ENCODE peak calls at places on chromosomes 16 and 17, in seven cellular contexts. One of them, this sample, is unnamed.

GRCh38 chr16:11431915-11432465 is 86.7 kb downstream of the RMI2 start:
- DNase-seq in fibroblast of mammary gland: peak
- DNase-seq in GM23248: peak
- DNase-seq in SK-N-SH: peak
- DNase-seq in Calu3: no peak
- DNase-seq in GM12865: no peak
- DNase-seq in stimulated activated CD4-positive, alpha-beta T cell treated with anti-CD3 and anti-CD28 coated beads, Interleukin-1b, Interleukin-23, amount 100 ng/mL, for 24 hours: no peak
- DNase-seq in this sample: no peak

GRCh38 chr17:8365143-8365542 is 11.4 kb downstream of the KRABD2 start:
- DNase-seq in fibroblast of mammary gland: peak
- DNase-seq in GM23248: peak
- DNase-seq in SK-N-SH: no peak
- DNase-seq in Calu3: no peak
- DNase-seq in GM12865: no peak
- DNase-seq in stimulated activated CD4-positive, alpha-beta T cell treated with anti-CD3 and anti-CD28 coated beads, Interleukin-1b, Interleukin-23, amount 100 ng/mL, for 24 hours: no peak
- DNase-seq in this sample: no peak

GRCh38 chr17:1487939-1488825 is 4.3 kb downstream of the MYO1C start:
- DNase-seq in fibroblast of mammary gland: peak
- DNase-seq in GM23248: peak
- DNase-seq in SK-N-SH: peak
- DNase-seq in Calu3: peak
- DNase-seq in GM12865: peak
- DNase-seq in stimulated activated CD4-positive, alpha-beta T cell treated with anti-CD3 and anti-CD28 coated beads, Interleukin-1b, Interleukin-23, amount 100 ng/mL, for 24 hours: no peak
- DNase-seq in this sample: no peak

GRCh38 chr17:64707077-64707591 is 45.0 kb upstream of the SMURF2 start:
- DNase-seq in fibroblast of mammary gland: peak
- DNase-seq in GM23248: peak
- DNase-seq in SK-N-SH: peak
- DNase-seq in Calu3: peak
- DNase-seq in GM12865: no peak
- DNase-seq in stimulated activated CD4-positive, alpha-beta T cell treated with anti-CD3 and anti-CD28 coated beads, Interleukin-1b, Interleukin-23, amount 100 ng/mL, for 24 hours: no peak
- DNase-seq in this sample: peak

GRCh38 chr17:14515015-14515414 is 214.1 kb downstream of the HS3ST3B1 start:
- DNase-seq in fibroblast of mammary gland: peak
- DNase-seq in GM23248: peak
- DNase-seq in SK-N-SH: no peak
- DNase-seq in Calu3: no peak
- DNase-seq in GM12865: no peak
- DNase-seq in stimulated activated CD4-positive, alpha-beta T cell treated with anti-CD3 and anti-CD28 coated beads, Interleukin-1b, Interleukin-23, amount 100 ng/mL, for 24 hours: no peak
- DNase-seq in this sample: no peak

GRCh38 chr16:56844056-56844455 is 21.0 kb upstream of the SLC12A3 start:
- DNase-seq in fibroblast of mammary gland: no peak
- DNase-seq in GM23248: no peak
- DNase-seq in SK-N-SH: no peak
- DNase-seq in Calu3: no peak
- DNase-seq in GM12865: no peak
- DNase-seq in stimulated activated CD4-positive, alpha-beta T cell treated with anti-CD3 and anti-CD28 coated beads, Interleukin-1b, Interleukin-23, amount 100 ng/mL, for 24 hours: no peak
- DNase-seq in this sample: no peak

GRCh38 chr17:12959441-12959840 is 58.4 kb downstream of the ELAC2 start:
- DNase-seq in fibroblast of mammary gland: peak
- DNase-seq in GM23248: peak
- DNase-seq in SK-N-SH: no peak
- DNase-seq in Calu3: no peak
- DNase-seq in GM12865: no peak
- DNase-seq in stimulated activated CD4-positive, alpha-beta T cell treated with anti-CD3 and anti-CD28 coated beads, Interleukin-1b, Interleukin-23, amount 100 ng/mL, for 24 hours: no peak
- DNase-seq in this sample: no peak

GRCh38 chr17:81648013-81648706 is 8.2 kb downstream of the PDE6G start:
- DNase-seq in fibroblast of mammary gland: no peak
- DNase-seq in GM23248: peak
- DNase-seq in SK-N-SH: peak
- DNase-seq in Calu3: no peak
- DNase-seq in GM12865: no peak
- DNase-seq in stimulated activated CD4-positive, alpha-beta T cell treated with anti-CD3 and anti-CD28 coated beads, Interleukin-1b, Interleukin-23, amount 100 ng/mL, for 24 hours: no peak
- DNase-seq in this sample: no peak

GRCh38 chr16:10172848-10173655 is 9.2 kb downstream of the GRIN2A start:
- DNase-seq in fibroblast of mammary gland: peak
- DNase-seq in GM23248: peak
- DNase-seq in SK-N-SH: no peak
- DNase-seq in Calu3: no peak
- DNase-seq in GM12865: peak
- DNase-seq in stimulated activated CD4-positive, alpha-beta T cell treated with anti-CD3 and anti-CD28 coated beads, Interleukin-1b, Interleukin-23, amount 100 ng/mL, for 24 hours: no peak
- DNase-seq in this sample: no peak

GRCh38 chr17:71615820-71616219 is 505.0 kb upstream of the SOX9 start:
- DNase-seq in fibroblast of mammary gland: no peak
- DNase-seq in GM23248: no peak
- DNase-seq in SK-N-SH: no peak
- DNase-seq in Calu3: no peak
- DNase-seq in GM12865: no peak
- DNase-seq in stimulated activated CD4-positive, alpha-beta T cell treated with anti-CD3 and anti-CD28 coated beads, Interleukin-1b, Interleukin-23, amount 100 ng/mL, for 24 hours: no peak
- DNase-seq in this sample: no peak

GRCh38 chr17:77212833-77213777 is 72.3 kb downstream of the SEC14L1 start:
- DNase-seq in fibroblast of mammary gland: no peak
- DNase-seq in GM23248: no peak
- DNase-seq in SK-N-SH: no peak
- DNase-seq in Calu3: no peak
- DNase-seq in GM12865: no peak
- DNase-seq in stimulated activated CD4-positive, alpha-beta T cell treated with anti-CD3 and anti-CD28 coated beads, Interleukin-1b, Interleukin-23, amount 100 ng/mL, for 24 hours: no peak
- DNase-seq in this sample: no peak

GRCh38 chr17:40474419-40475002 is 26.9 kb downstream of the TNS4 start:
- DNase-seq in fibroblast of mammary gland: no peak
- DNase-seq in GM23248: no peak
- DNase-seq in SK-N-SH: no peak
- DNase-seq in Calu3: no peak
- DNase-seq in GM12865: no peak
- DNase-seq in stimulated activated CD4-positive, alpha-beta T cell treated with anti-CD3 and anti-CD28 coated beads, Interleukin-1b, Interleukin-23, amount 100 ng/mL, for 24 hours: no peak
- DNase-seq in this sample: no peak

GRCh38 chr17:20008242-20009051 is 712 bp upstream of the SPECC1 start:
- DNase-seq in fibroblast of mammary gland: peak
- DNase-seq in GM23248: peak
- DNase-seq in SK-N-SH: peak
- DNase-seq in Calu3: peak
- DNase-seq in GM12865: peak
- DNase-seq in stimulated activated CD4-positive, alpha-beta T cell treated with anti-CD3 and anti-CD28 coated beads, Interleukin-1b, Interleukin-23, amount 100 ng/mL, for 24 hours: no peak
- DNase-seq in this sample: no peak

GRCh38 chr17:44304651-44305050 is 3.8 kb upstream of the RUNDC3A start:
- DNase-seq in fibroblast of mammary gland: peak
- DNase-seq in GM23248: peak
- DNase-seq in SK-N-SH: no peak
- DNase-seq in Calu3: no peak
- DNase-seq in GM12865: no peak
- DNase-seq in stimulated activated CD4-positive, alpha-beta T cell treated with anti-CD3 and anti-CD28 coated beads, Interleukin-1b, Interleukin-23, amount 100 ng/mL, for 24 hours: no peak
- DNase-seq in this sample: no peak

GRCh38 chr16:57372372-57373116 is at the start of gene CX3CL1:
- DNase-seq in fibroblast of mammary gland: peak
- DNase-seq in GM23248: peak
- DNase-seq in SK-N-SH: peak
- DNase-seq in Calu3: peak
- DNase-seq in GM12865: no peak
- DNase-seq in stimulated activated CD4-positive, alpha-beta T cell treated with anti-CD3 and anti-CD28 coated beads, Interleukin-1b, Interleukin-23, amount 100 ng/mL, for 24 hours: no peak
- DNase-seq in this sample: no peak

GRCh38 chr16:3652373-3653037 is 2.0 kb upstream of the DNASE1 start:
- DNase-seq in fibroblast of mammary gland: no peak
- DNase-seq in GM23248: no peak
- DNase-seq in SK-N-SH: peak
- DNase-seq in Calu3: no peak
- DNase-seq in GM12865: no peak
- DNase-seq in stimulated activated CD4-positive, alpha-beta T cell treated with anti-CD3 and anti-CD28 coated beads, Interleukin-1b, Interleukin-23, amount 100 ng/mL, for 24 hours: no peak
- DNase-seq in this sample: no peak

GRCh38 chr16:57667526-57668258 is 414 bp upstream of the ADGRG3 start:
- DNase-seq in fibroblast of mammary gland: peak
- DNase-seq in GM23248: no peak
- DNase-seq in SK-N-SH: peak
- DNase-seq in Calu3: peak
- DNase-seq in GM12865: no peak
- DNase-seq in stimulated activated CD4-positive, alpha-beta T cell treated with anti-CD3 and anti-CD28 coated beads, Interleukin-1b, Interleukin-23, amount 100 ng/mL, for 24 hours: no peak
- DNase-seq in this sample: no peak

GRCh38 chr17:77746391-77746790 is 212.1 kb upstream of the TNRC6C start:
- DNase-seq in fibroblast of mammary gland: no peak
- DNase-seq in GM23248: no peak
- DNase-seq in SK-N-SH: no peak
- DNase-seq in Calu3: no peak
- DNase-seq in GM12865: no peak
- DNase-seq in stimulated activated CD4-positive, alpha-beta T cell treated with anti-CD3 and anti-CD28 coated beads, Interleukin-1b, Interleukin-23, amount 100 ng/mL, for 24 hours: no peak
- DNase-seq in this sample: no peak

GRCh38 chr16:84568066-84568465 is 49.8 kb downstream of the COTL1 start:
- DNase-seq in fibroblast of mammary gland: peak
- DNase-seq in GM23248: no peak
- DNase-seq in SK-N-SH: no peak
- DNase-seq in Calu3: no peak
- DNase-seq in GM12865: no peak
- DNase-seq in stimulated activated CD4-positive, alpha-beta T cell treated with anti-CD3 and anti-CD28 coated beads, Interleukin-1b, Interleukin-23, amount 100 ng/mL, for 24 hours: no peak
- DNase-seq in this sample: no peak

GRCh38 chr17:49510059-49510719 is 15.1 kb downstream of the NGFR start:
- DNase-seq in fibroblast of mammary gland: no peak
- DNase-seq in GM23248: no peak
- DNase-seq in SK-N-SH: no peak
- DNase-seq in Calu3: no peak
- DNase-seq in GM12865: no peak
- DNase-seq in stimulated activated CD4-positive, alpha-beta T cell treated with anti-CD3 and anti-CD28 coated beads, Interleukin-1b, Interleukin-23, amount 100 ng/mL, for 24 hours: no peak
- DNase-seq in this sample: no peak

GRCh38 chr16:89157778-89158177 is 13.8 kb upstream of the CDH15 start:
- DNase-seq in fibroblast of mammary gland: no peak
- DNase-seq in GM23248: no peak
- DNase-seq in SK-N-SH: no peak
- DNase-seq in Calu3: no peak
- DNase-seq in GM12865: no peak
- DNase-seq in stimulated activated CD4-positive, alpha-beta T cell treated with anti-CD3 and anti-CD28 coated beads, Interleukin-1b, Interleukin-23, amount 100 ng/mL, for 24 hours: no peak
- DNase-seq in this sample: no peak

GRCh38 chr17:28279411-28279810 is 39.6 kb upstream of the TMEM97 start:
- DNase-seq in fibroblast of mammary gland: peak
- DNase-seq in GM23248: peak
- DNase-seq in SK-N-SH: no peak
- DNase-seq in Calu3: no peak
- DNase-seq in GM12865: no peak
- DNase-seq in stimulated activated CD4-positive, alpha-beta T cell treated with anti-CD3 and anti-CD28 coated beads, Interleukin-1b, Interleukin-23, amount 100 ng/mL, for 24 hours: no peak
- DNase-seq in this sample: no peak

GRCh38 chr16:3812469-3813172 is 67.9 kb downstream of the CREBBP start:
- DNase-seq in fibroblast of mammary gland: no peak
- DNase-seq in GM23248: no peak
- DNase-seq in SK-N-SH: no peak
- DNase-seq in Calu3: no peak
- DNase-seq in GM12865: no peak
- DNase-seq in stimulated activated CD4-positive, alpha-beta T cell treated with anti-CD3 and anti-CD28 coated beads, Interleukin-1b, Interleukin-23, amount 100 ng/mL, for 24 hours: no peak
- DNase-seq in this sample: no peak

This sample was measured in thoracic aorta.